ENCODE peak calls at places on chromosomes 6 and 20, in six cellular contexts. C is testis, V is IMR-90, B is ovary, N is H54, R is spleen. S is an unnamed sample.

GRCh38 chr6:50062051-50062450 is 12.3 kb upstream of the DEFB112 start:
- DNase-seq in V (peak; percentile 0), C (no peak), R (no peak), N (no peak), B (no peak), S (no peak)

GRCh38 chr6:113185299-113185698 is 671.8 kb upstream of the MARCKS start:
- DNase-seq in N (no peak), C (no peak), B (no peak), V (peak; percentile 48), R (no peak), S (no peak)

GRCh38 chr6:5521322-5521721 is 260.0 kb downstream of the FARS2 start:
- DNase-seq in C (no peak), B (no peak), V (no peak), N (no peak), R (no peak), S (no peak)

GRCh38 chr20:58719971-58720371 is 27.4 kb downstream of the NPEPL1 start:
- DNase-seq in C (no peak), N (no peak), R (peak; percentile 59), V (no peak), B (no peak), S (peak; percentile 12)

GRCh38 chr6:12973302-12973865 is 256.8 kb downstream of the PHACTR1 start:
- DNase-seq in C (no peak), V (no peak), N (no peak), R (no peak), B (no peak), S (no peak)

GRCh38 chr6:4169028-4169789 is 33.8 kb upstream of the ECI2 start:
- DNase-seq in N (no peak), C (no peak), B (no peak), R (no peak), V (peak; percentile 42), S (no peak)

GRCh38 chr6:90369024-90369519 is 72.4 kb upstream of the BACH2 start:
- DNase-seq in C (peak; percentile 59), R (no peak), B (peak; percentile 58), V (peak; percentile 100), N (peak; percentile 35), S (peak; percentile 84)

GRCh38 chr6:53005667-53006250 is 10.7 kb upstream of the GSTA4 start:
- DNase-seq in N (no peak), B (no peak), R (no peak), C (peak; percentile 55), V (no peak), S (no peak)

GRCh38 chr20:18004389-18005031 is 35.7 kb downstream of the MGME1 start:
- DNase-seq in V (peak; percentile 68), B (no peak), N (no peak), C (no peak), R (peak; percentile 53), S (no peak)

GRCh38 chr20:32052090-32052791 is at the start of gene HCK:
- DNase-seq in B (no peak), R (peak; percentile 92), V (no peak), C (no peak), N (no peak), S (peak; percentile 83)

GRCh38 chr20:59398552-59399265 is 98.3 kb downstream of the EDN3 start:
- DNase-seq in N (no peak), V (no peak), B (no peak), R (no peak), C (no peak), S (no peak)

GRCh38 chr6:14770040-14770439 is 475.8 kb upstream of the JARID2 start:
- DNase-seq in B (no peak), N (no peak), C (no peak), V (no peak), R (no peak), S (no peak)

GRCh38 chr20:47691632-47692031 is 93.6 kb downstream of the SULF2 start:
- DNase-seq in B (no peak), V (peak; percentile 22), N (no peak), R (no peak), C (no peak), S (no peak)

GRCh38 chr20:12591949-12592470 is 416.8 kb upstream of the SPTLC3 start:
- DNase-seq in C (no peak), N (no peak), R (no peak), B (no peak), V (no peak), S (no peak)

GRCh38 chr6:167580512-167580911 is 246.2 kb upstream of the AFDN start:
- DNase-seq in B (no peak), N (no peak), V (no peak), C (no peak), R (no peak), S (peak; percentile 56)

GRCh38 chr6:17867880-17868279 is 119.6 kb downstream of the KIF13A start:
- DNase-seq in B (no peak), N (no peak), R (no peak), V (peak; percentile 81), C (no peak), S (no peak)

GRCh38 chr6:28807682-28808280 is 116.0 kb downstream of the TRIM27 start:
- DNase-seq in V (peak; percentile 69), R (no peak), C (peak; percentile 48), B (no peak), N (no peak), S (no peak)

GRCh38 chr6:83221886-83222479 is 28.8 kb downstream of the RWDD2A start:
- DNase-seq in N (no peak), C (no peak), R (no peak), B (no peak), V (peak; percentile 54), S (no peak)

GRCh38 chr6:33570806-33571636 is 9.1 kb downstream of the BAK1 start:
- DNase-seq in B (peak; percentile 87), N (peak; percentile 62), V (peak; percentile 57), R (peak; percentile 97), C (peak; percentile 89), S (peak; percentile 95)
- TF ChIP-seq POLR2A in B (no peak), N (peak; percentile 34), V (no peak), R (peak; percentile 5), C (no peak), S (no peak)

GRCh38 chr20:62629864-62630470 is 12.3 kb upstream of the SLCO4A1 start:
- DNase-seq in B (no peak), R (no peak), C (no peak), N (no peak), V (no peak), S (no peak)
- TF ChIP-seq POLR2A in B (no peak), R (no peak), C (no peak), N (no peak), V (no peak), S (no peak)

DNA sequence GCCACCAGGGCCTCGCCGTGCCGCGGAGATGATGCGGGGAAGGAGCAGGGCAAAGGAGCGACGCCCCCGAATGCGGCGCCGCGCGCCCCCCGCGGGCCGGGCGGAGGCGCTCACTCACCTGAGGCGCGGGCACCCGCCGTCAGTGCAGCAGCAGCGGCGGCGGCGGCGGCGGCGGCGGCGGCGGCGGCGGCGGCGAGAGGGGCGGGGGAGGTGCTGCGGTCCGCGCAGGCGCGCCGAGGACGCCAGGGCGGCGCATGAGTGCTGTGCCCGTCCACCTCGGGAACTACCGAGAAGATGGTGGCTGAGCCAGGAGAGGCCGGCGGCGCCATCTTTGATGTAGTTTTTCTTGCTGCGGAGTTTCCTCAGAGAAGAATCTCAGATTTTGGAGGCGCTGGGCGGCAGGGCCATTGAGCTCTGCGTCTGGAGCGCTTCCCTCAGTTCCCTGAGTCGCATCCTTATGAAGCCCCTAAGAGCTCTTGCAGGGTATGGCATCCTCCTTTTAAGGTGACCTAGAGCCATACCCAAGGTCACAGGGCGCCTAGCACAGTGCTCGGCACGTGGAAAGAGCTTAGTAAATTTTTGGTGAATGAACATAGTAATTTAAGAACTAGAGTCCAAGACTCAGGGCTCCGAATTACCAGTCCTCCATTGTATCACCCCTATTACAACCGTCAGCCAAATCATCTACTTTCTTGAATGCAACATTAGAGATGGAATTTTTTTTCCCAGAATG is at the start of gene NDRG3:
- DNase-seq in V (peak; percentile 89), B (peak; percentile 94), R (peak; percentile 99), N (peak; percentile 98), C (peak; percentile 97), S (peak; percentile 98)
- TF ChIP-seq POLR2A in V (no peak), B (no peak), R (peak; percentile 53), N (peak; percentile 45), C (no peak), S (no peak)

GRCh38 chr20:57709823-57710799 is at the start of gene PMEPA1:
- DNase-seq in R (peak; percentile 95), C (peak; percentile 91), N (peak; percentile 93), B (peak; percentile 97), V (peak; percentile 95), S (peak; percentile 98)
- TF ChIP-seq POLR2A in R (no peak), C (peak; percentile 41), N (peak; percentile 77), B (peak; percentile 83), V (peak; percentile 77), S (no peak)

DNA sequence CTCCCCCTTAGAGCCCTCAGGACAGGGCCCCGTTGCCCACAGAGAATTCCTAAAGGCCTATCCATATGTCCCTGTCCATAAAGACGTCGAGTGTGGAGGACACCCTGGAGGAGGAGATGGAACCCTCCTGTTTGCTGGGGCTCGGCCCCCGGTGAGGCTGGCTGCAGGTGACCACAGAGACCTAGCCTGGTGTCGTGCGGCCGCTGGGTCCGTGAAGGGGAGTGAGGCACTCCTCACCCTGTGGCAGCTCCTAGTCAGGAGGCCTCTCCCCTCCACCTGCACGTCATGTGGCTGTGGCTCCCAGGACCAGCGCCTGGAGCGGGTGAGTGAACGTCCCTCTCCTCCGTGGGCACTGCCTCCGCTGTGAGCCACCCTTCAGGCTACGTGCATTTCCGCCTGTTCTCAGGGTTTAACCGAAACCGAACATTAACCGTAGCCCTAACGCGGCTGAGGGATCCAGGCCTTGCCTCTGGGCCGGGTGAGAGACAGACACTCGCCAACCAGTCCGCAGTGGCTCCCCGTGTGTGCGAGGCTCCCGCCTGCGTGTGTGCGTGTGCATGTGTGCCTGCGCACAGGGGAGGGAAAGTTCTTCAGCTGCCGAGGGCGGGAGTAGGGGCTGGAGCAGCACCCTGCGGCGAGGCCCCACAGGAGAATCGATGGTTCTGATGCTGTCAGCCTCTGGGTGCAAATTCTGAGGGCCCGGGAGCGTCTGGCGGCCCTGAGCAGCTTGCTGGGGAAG is 5.9 kb upstream of the TCEA2 start:
- DNase-seq in R (peak; percentile 83), B (no peak), N (no peak), C (no peak), V (no peak), S (no peak)
- TF ChIP-seq POLR2A in R (no peak), B (no peak), N (no peak), C (no peak), V (no peak), S (no peak)

S was measured in lower leg skin.